ENCODE peak calls at places on chromosomes 1 and 21, in seven cellular contexts. A, R, W, I, B, J and Q are unnamed samples.

GRCh38 chr1:222798111-222798510 is 16.7 kb upstream of the DISP1 start:
- DNase-seq in A (no peak), R (peak; percentile 20), W (no peak), I (no peak), B (no peak), J (no peak), Q (no peak)

GRCh38 chr1:226827458-226827857 is 43.0 kb upstream of the PSEN2 start:
- DNase-seq in A (no peak), R (no peak), W (peak; percentile 86), I (no peak), B (no peak), J (peak; percentile 89), Q (peak; percentile 60)

GRCh38 chr1:68204965-68205630 is 27.2 kb downstream of the WLS start:
- DNase-seq in A (no peak), R (no peak), W (no peak), I (no peak), B (no peak), J (no peak), Q (no peak)

GRCh38 chr1:5976726-5977493 is 15.3 kb downstream of the NPHP4 start:
- DNase-seq in A (no peak), R (no peak), W (no peak), I (no peak), B (no peak), J (no peak), Q (no peak)

GRCh38 chr1:112263464-112263863 is 132.6 kb upstream of the CTTNBP2NL start:
- DNase-seq in A (no peak), R (peak; percentile 17), W (no peak), I (no peak), B (no peak), J (no peak), Q (no peak)

GRCh38 chr1:64133036-64133435 is 70.4 kb upstream of the UBE2U start:
- DNase-seq in A (no peak), R (peak; percentile 63), W (no peak), I (peak; percentile 27), B (no peak), J (peak; percentile 86), Q (no peak)

GRCh38 chr1:43835141-43836021 is 98.2 kb upstream of the ARTN start:
- DNase-seq in A (peak; percentile 13), R (no peak), W (peak; percentile 39), I (peak; percentile 68), B (no peak), J (no peak), Q (no peak)

GRCh38 chr1:150749720-150750311 is 15.8 kb downstream of the CTSS start:
- DNase-seq in A (no peak), R (no peak), W (no peak), I (no peak), B (no peak), J (no peak), Q (no peak)

GRCh38 chr1:79295967-79296366 is 289.4 kb upstream of the ADGRL4 start:
- DNase-seq in A (no peak), R (no peak), W (no peak), I (no peak), B (no peak), J (no peak), Q (no peak)

GRCh38 chr1:23741609-23742008 is 1.7 kb upstream of the ELOA start:
- DNase-seq in A (no peak), R (no peak), W (no peak), I (no peak), B (no peak), J (no peak), Q (no peak)

GRCh38 chr1:240178366-240178765 is 86.7 kb downstream of the FMN2 start:
- DNase-seq in A (no peak), R (no peak), W (no peak), I (no peak), B (no peak), J (no peak), Q (no peak)

GRCh38 chr1:59366352-59366751 is 69.5 kb downstream of the FGGY start:
- DNase-seq in A (no peak), R (no peak), W (no peak), I (no peak), B (no peak), J (no peak), Q (no peak)

GRCh38 chr1:221884821-221885220 is 142.9 kb upstream of the DUSP10 start:
- DNase-seq in A (no peak), R (no peak), W (no peak), I (no peak), B (no peak), J (no peak), Q (no peak)

GRCh38 chr1:219660666-219661463 is 48.0 kb upstream of the ZC3H11B start:
- DNase-seq in A (peak; percentile 81), R (peak; percentile 93), W (peak; percentile 82), I (peak; percentile 87), B (peak; percentile 80), J (no peak), Q (peak; percentile 78)

GRCh38 chr1:200107004-200107470 is 79.5 kb downstream of the NR5A2 start:
- DNase-seq in A (no peak), R (peak; percentile 10), W (no peak), I (no peak), B (no peak), J (no peak), Q (no peak)

GRCh38 chr1:89954401-89954800 is 40.5 kb upstream of the ZNF326 start:
- DNase-seq in A (no peak), R (no peak), W (no peak), I (no peak), B (no peak), J (no peak), Q (no peak)

GRCh38 chr21:32131960-32132359 is 146.9 kb downstream of the MIS18A start:
- DNase-seq in A (no peak), R (peak; percentile 47), W (no peak), I (no peak), B (no peak), J (no peak), Q (no peak)

GRCh38 chr1:46246548-46247432 is 773 bp upstream of the RAD54L start:
- DNase-seq in A (no peak), R (no peak), W (no peak), I (no peak), B (peak; percentile 56), J (no peak), Q (peak; percentile 48)

GRCh38 chr1:167628754-167629515 is 1.1 kb upstream of the RCSD1 start:
- DNase-seq in A (no peak), R (no peak), W (peak; percentile 5), I (no peak), B (no peak), J (peak; percentile 70), Q (no peak)

DNA sequence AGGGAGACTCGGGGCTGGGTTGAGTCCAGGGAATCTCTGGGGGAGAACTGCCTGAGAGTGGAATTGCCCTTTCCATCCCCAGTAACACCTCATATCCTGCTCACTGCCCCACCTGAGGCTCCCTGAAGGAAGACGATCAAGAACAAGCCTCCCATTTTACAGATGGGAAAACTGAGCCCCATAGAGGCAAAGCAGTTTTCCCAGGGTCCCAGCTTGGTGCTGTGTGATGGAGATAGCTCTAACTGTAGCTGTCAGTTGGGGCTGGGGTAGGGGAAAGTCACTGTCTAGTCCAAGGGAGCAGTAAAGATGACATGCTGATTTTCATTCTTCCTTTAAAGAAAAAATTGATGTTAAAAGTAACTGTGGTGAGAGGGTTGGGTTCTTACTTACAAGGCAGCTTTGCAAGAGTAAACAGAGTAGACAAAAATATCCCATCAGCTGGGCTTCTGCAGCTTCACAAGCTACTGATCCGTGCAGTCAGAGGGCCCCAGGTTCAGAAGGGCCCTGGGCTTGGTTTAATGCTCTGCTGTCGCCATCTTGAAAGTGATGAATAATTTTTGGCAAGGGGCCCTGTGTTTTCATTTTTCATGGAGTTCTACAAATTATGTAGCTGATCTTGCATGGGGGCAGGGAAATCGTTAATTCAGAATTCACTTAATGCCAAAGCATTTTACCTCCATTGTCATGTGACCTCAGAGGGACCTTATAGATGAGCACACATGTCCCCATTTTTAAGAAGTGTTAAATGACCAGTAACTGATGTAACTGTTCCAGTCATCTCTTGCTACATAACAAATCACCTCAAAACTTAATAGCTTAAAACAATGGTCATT is 17.6 kb upstream of the TNFRSF1B start:
- DNase-seq in A (no peak), R (no peak), W (no peak), I (no peak), B (no peak), J (no peak), Q (no peak)
- H3K4me1 ChIP-seq in A (peaks cover 5% of the 10 kb centered on the region), R (peaks cover 4% of the 10 kb centered on the region), W (no peaks in the 10 kb centered on the region), I (peaks cover 42% of the 10 kb centered on the region), B (peaks cover 3% of the 10 kb centered on the region), J (peaks cover 22% of the 10 kb centered on the region), Q (peaks cover 69% of the 10 kb centered on the region)

GRCh38 chr1:176884286-176884685 is 280.2 kb downstream of the ASTN1 start:
- DNase-seq in A (no peak), R (no peak), W (no peak), I (no peak), B (no peak), J (no peak), Q (no peak)
- TF ChIP-seq POLR2A in A (no peak), R (no peak), W (no peak), I (no peak), B (no peak), J (no peak), Q (no peak)

GRCh38 chr1:8097077-8097799 is 71.1 kb upstream of the ERRFI1 start:
- DNase-seq in A (no peak), R (peak; percentile 94), W (no peak), I (peak; percentile 98), B (no peak), J (no peak), Q (no peak)

GRCh38 chr1:8093221-8093980 is 67.3 kb upstream of the ERRFI1 start:
- DNase-seq in A (no peak), R (no peak), W (no peak), I (no peak), B (no peak), J (no peak), Q (no peak)

GRCh38 chr1:8094481-8095241 is 68.6 kb upstream of the ERRFI1 start:
- DNase-seq in A (no peak), R (peak; percentile 88), W (no peak), I (no peak), B (no peak), J (no peak), Q (no peak)

GRCh38 chr1:8096105-8097011 is 70.2 kb upstream of the ERRFI1 start:
- DNase-seq in A (no peak), R (peak; percentile 81), W (no peak), I (peak; percentile 84), B (no peak), J (no peak), Q (no peak)

GRCh38 chr1:8095584-8095983 is 69.5 kb upstream of the ERRFI1 start:
- DNase-seq in A (no peak), R (no peak), W (no peak), I (no peak), B (no peak), J (no peak), Q (no peak)
- H3K4me1 ChIP-seq in A (no peaks in the 10 kb centered on the region), R (peaks cover 74% of the 10 kb centered on the region), W (peaks cover 6% of the 10 kb centered on the region), I (peaks cover 92% of the 10 kb centered on the region), B (no peaks in the 10 kb centered on the region), J (peaks cover 45% of the 10 kb centered on the region), Q (peaks cover 20% of the 10 kb centered on the region)

DNA sequence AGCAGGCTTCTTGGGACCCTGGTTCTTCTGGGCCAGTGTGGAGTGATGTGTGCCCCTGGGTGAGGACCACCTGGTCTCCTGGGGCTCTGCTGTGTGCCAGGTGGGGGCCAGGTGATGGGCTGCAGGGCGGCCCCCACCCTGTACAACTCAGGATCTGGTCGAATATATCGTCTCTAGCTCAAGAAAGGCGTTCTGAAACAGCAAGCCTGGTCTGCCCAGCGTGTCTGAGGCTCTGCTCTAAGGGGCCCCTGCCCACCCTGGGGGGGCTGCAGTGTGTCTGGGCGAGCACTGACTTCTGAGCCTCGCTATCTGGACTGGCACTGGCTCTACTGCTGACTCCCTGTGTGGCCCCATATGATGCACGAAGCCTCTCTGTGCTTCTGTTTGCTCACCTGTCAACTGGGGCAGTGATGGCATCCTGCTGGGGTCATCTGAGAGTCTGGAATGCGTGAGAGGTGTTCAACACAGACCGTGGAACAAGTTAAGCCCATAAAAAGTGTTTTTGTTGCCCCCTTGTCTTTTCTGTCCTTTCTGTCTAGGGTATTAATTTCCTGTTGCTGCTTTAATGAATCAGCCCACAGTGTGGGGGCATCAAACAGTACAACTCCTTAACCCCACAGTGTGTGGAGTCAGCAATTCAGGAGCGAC is 56.0 kb upstream of the TRAPPC10 start:
- DNase-seq in A (no peak), R (no peak), W (no peak), I (no peak), B (no peak), J (no peak), Q (no peak)
- TF ChIP-seq POLR2A in A (no peak), R (no peak), W (no peak), I (no peak), B (no peak), J (no peak), Q (no peak)